ENCODE peak calls at places on chromosomes 12 and 14, in four cellular contexts. A is Kasumi-1, U is endothelial cell, X is HFFc6. V is an unnamed sample.

GRCh38 chr14:105019861-105020814 is 745 bp downstream of the CDCA4 start:
- DNase-seq in A (peak; percentile 12), U (peak; percentile 73), X (no peak), V (peak; percentile 62)

GRCh38 chr12:9810721-9811120 is 16.6 kb upstream of the KLRF1 start:
- DNase-seq in A (no peak), U (no peak), X (no peak), V (no peak)

GRCh38 chr14:24411468-24412454 is 13.0 kb downstream of the NYNRIN start:
- DNase-seq in A (peak; percentile 56), U (peak; percentile 52), X (peak; percentile 23), V (peak; percentile 58)

GRCh38 chr14:65476942-65477318 is 64.4 kb downstream of the FUT8 start:
- DNase-seq in A (no peak), U (no peak), X (no peak), V (no peak)

GRCh38 chr12:53231859-53232640 is at the start of gene RARG:
- DNase-seq in A (no peak), U (no peak), X (peak; percentile 43), V (no peak)

GRCh38 chr12:90368081-90368480 is 586.9 kb downstream of the CCER1 start:
- DNase-seq in A (no peak), U (no peak), X (no peak), V (no peak)

GRCh38 chr12:75725505-75726120 is 214.2 kb upstream of the KRR1 start:
- DNase-seq in A (no peak), U (no peak), X (peak; percentile 71), V (no peak)

GRCh38 chr12:100858658-100859057 is 64.1 kb downstream of the ANO4 start:
- DNase-seq in A (no peak), U (no peak), X (no peak), V (no peak)

GRCh38 chr12:124754949-124755800 is 108.5 kb downstream of the SCARB1 start:
- DNase-seq in A (peak; percentile 98), U (no peak), X (peak; percentile 78), V (no peak)

GRCh38 chr14:68576031-68576430 is 216.8 kb downstream of the ZFP36L1 start:
- DNase-seq in A (no peak), U (no peak), X (no peak), V (no peak)

GRCh38 chr12:92739099-92739498 is 36.3 kb downstream of the PLEKHG7 start:
- DNase-seq in A (no peak), U (no peak), X (no peak), V (no peak)

GRCh38 chr12:127559349-127560040 is 707.5 kb upstream of the TMEM132C start:
- DNase-seq in A (peak; percentile 69), U (peak; percentile 4), X (peak; percentile 96), V (peak; percentile 7)

GRCh38 chr12:19712041-19712440 is 272.7 kb downstream of the AEBP2 start:
- DNase-seq in A (peak; percentile 38), U (no peak), X (peak; percentile 81), V (no peak)